ENCODE peak calls at places on chromosome 5, in five cellular contexts. D is breast epithelium, U is spleen, S is prostate gland, I is transverse colon. H is an unnamed sample. For H3K36me3, the result is how much of the 10 kb centered on the place peaks cover.

GRCh38 chr5:140556438-140556837 is 835 bp downstream of the SRA1 start:
- DNase-seq in D (no peak), U (no peak), S (no peak), I (no peak), H (no peak)

GRCh38 chr5:36199620-36200019 is 42.1 kb downstream of the NADK2 start:
- DNase-seq in D (no peak), U (no peak), S (no peak), I (no peak), H (no peak)

GRCh38 chr5:180599590-180599914 is 8.3 kb upstream of the SCGB3A1 start:
- DNase-seq in D (no peak), U (no peak), S (no peak), I (no peak), H (no peak)

GRCh38 chr5:67193479-67193878 is 3.1 kb downstream of the CD180 start:
- DNase-seq in D (no peak), U (no peak), S (no peak), I (no peak), H (no peak)

GRCh38 chr5:91409304-91409703 is 26.2 kb upstream of the ARRDC3 start:
- DNase-seq in D (no peak), U (no peak), S (no peak), I (no peak), H (no peak)

GRCh38 chr5:150801117-150801927 is 22.8 kb downstream of the SMIM3 start:
- DNase-seq in D (no peak), U (no peak), S (peak), I (peak), H (no peak)

GRCh38 chr5:37506241-37506640 is 127.1 kb downstream of the WDR70 start:
- DNase-seq in D (no peak), U (no peak), S (no peak), I (no peak), H (no peak)

GRCh38 chr5:95631991-95632675 is 12.2 kb downstream of the GPR150 start:
- DNase-seq in D (no peak), U (no peak), S (no peak), I (peak), H (no peak)

GRCh38 chr5:140075371-140075770 is 32.3 kb upstream of the NRG2 start:
- DNase-seq in D (no peak), U (no peak), S (no peak), I (no peak), H (no peak)

GRCh38 chr5:103472820-103473219 is 89.8 kb downstream of the NUDT12 start:
- DNase-seq in D (no peak), U (no peak), S (no peak), I (no peak), H (no peak)

GRCh38 chr5:122907238-122907637 is 61.8 kb downstream of the SNX24 start:
- DNase-seq in D (no peak), U (no peak), S (no peak), I (no peak), H (no peak)

GRCh38 chr5:55533806-55534435 is 843 bp downstream of the PLPP1 start:
- DNase-seq in D (no peak), U (no peak), S (peak), I (peak), H (no peak)

GRCh38 chr5:55530669-55531068 is 4.1 kb downstream of the PLPP1 start:
- DNase-seq in D (no peak), U (no peak), S (peak), I (no peak), H (no peak)

GRCh38 chr5:55535199-55535905 is 588 bp upstream of the PLPP1 start:
- DNase-seq in D (no peak), U (no peak), S (no peak), I (no peak), H (no peak)

GRCh38 chr5:55538621-55539020 is 3.9 kb upstream of the PLPP1 start:
- DNase-seq in D (no peak), U (no peak), S (no peak), I (no peak), H (no peak)

DNA sequence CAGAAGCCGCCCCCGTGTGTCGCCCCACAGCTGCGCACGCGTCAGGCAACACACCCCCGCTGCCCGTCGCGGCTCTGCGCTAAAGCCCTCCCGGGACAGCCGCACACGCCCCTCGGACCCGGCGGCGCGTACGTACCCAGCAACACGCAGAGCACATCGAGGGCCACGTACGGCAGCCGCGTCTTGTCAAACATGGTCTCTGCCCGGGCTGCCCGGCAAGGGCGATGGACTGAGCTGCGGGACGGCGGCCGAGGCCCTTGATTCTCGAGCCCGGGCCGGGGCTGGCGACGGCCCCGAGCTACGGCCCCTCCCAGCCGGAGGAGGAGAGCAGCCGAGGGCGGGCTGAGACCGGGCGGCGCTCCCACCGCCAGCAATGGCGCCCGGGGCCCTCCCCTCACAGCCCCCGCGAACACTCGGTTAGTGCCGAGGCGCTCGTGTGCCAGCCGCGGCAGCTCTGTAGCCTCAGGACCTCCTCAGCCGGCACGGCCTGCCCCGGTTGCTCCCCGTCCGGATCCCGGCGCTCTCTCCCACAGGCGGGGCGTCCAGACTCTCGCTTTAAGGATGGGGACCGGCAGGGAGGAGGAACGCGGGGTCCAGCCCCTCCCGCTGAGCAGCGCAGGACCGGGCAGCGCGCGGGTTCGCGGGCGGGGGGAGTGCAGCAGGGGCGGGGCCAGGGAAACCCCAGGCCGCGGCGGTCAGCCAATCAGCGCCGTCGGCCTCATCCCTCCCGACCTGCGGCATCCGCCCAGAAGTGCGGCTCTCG is at the start of gene PLPP1:
- DNase-seq in D (peak), U (peak), S (peak), I (peak), H (peak)
- TF ChIP-seq CTCF in D (no peak), U (no peak), S (no peak), I (no peak), H (no peak)

DNA sequence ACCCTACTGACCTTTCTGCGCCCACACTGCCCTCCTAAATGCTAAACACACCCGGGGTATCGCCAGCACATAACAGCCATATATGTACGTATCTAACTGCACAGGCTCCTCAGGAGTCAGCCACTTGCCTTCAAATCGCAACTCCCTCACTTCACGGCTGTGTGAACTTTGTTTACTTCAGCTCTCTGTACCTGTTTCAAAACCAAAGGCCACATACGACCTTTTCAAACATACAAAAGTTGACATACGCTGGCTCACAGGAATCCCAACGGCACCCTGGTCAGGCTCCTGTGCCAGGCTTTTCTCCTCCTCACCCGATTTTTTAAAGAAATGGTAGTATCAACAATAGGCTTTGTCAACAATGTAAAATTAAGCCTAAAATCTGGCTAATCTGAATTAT is 39.0 kb upstream of the ZNF622 start:
- DNase-seq in D (no peak), U (no peak), S (no peak), I (no peak), H (no peak)
- TF ChIP-seq POLR2A in D (no peak), U (no peak), S (no peak), I (no peak), H (no peak)

GRCh38 chr5:79983618-79984017 is 7.4 kb downstream of the MTX3 start:
- DNase-seq in D (no peak), U (no peak), S (no peak), I (no peak), H (no peak)

GRCh38 chr5:79984363-79984762 is 6.7 kb downstream of the MTX3 start:
- DNase-seq in D (no peak), U (no peak), S (no peak), I (no peak), H (no peak)

GRCh38 chr5:79990205-79990597 is 861 bp downstream of the MTX3 start:
- DNase-seq in D (no peak), U (no peak), S (no peak), I (no peak), H (no peak)

GRCh38 chr5:79985288-79985687 is 5.8 kb downstream of the MTX3 start:
- DNase-seq in D (no peak), U (no peak), S (no peak), I (no peak), H (no peak)

DNA sequence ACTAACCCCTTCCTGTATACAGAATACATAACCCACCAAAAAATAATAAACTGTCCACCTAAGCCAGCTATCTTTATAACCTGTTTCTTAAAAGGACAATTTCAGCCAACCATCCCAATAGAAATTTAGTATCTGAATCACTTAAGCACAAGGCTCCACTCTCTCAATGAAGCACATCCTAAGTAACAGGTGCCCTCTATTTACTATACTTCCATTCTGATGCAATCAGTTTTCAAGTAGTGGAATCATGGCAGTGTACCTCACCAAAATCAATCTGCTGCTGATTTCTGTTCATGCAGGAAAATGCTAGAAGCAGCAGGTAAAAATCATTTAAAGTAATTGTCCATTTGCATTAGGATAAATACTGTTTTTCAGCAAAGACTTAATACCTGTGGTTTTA is 4.8 kb downstream of the MTX3 start:
- DNase-seq in D (no peak), U (no peak), S (no peak), I (no peak), H (no peak)
- H3K36me3 ChIP-seq in D (under half), U (half or more), S (under half), I (under half), H (half or more)

GRCh38 chr5:7814816-7815215 is 36.1 kb downstream of the CFAP90 start:
- DNase-seq in D (no peak), U (no peak), S (no peak), I (no peak), H (no peak)

GRCh38 chr5:7813007-7813406 is 37.9 kb downstream of the CFAP90 start:
- DNase-seq in D (no peak), U (no peak), S (no peak), I (no peak), H (no peak)

GRCh38 chr5:7815757-7816534 is 35.0 kb downstream of the CFAP90 start:
- DNase-seq in D (peak), U (peak), S (peak), I (peak), H (no peak)

GRCh38 chr5:7813576-7813975 is 37.4 kb downstream of the CFAP90 start:
- DNase-seq in D (no peak), U (no peak), S (no peak), I (no peak), H (no peak)

GRCh38 chr5:7816535-7816901 is 34.4 kb downstream of the CFAP90 start:
- DNase-seq in D (no peak), U (no peak), S (no peak), I (no peak), H (no peak)
- TF ChIP-seq CTCF in D (no peak), U (no peak), S (no peak), I (no peak), H (no peak)

DNA sequence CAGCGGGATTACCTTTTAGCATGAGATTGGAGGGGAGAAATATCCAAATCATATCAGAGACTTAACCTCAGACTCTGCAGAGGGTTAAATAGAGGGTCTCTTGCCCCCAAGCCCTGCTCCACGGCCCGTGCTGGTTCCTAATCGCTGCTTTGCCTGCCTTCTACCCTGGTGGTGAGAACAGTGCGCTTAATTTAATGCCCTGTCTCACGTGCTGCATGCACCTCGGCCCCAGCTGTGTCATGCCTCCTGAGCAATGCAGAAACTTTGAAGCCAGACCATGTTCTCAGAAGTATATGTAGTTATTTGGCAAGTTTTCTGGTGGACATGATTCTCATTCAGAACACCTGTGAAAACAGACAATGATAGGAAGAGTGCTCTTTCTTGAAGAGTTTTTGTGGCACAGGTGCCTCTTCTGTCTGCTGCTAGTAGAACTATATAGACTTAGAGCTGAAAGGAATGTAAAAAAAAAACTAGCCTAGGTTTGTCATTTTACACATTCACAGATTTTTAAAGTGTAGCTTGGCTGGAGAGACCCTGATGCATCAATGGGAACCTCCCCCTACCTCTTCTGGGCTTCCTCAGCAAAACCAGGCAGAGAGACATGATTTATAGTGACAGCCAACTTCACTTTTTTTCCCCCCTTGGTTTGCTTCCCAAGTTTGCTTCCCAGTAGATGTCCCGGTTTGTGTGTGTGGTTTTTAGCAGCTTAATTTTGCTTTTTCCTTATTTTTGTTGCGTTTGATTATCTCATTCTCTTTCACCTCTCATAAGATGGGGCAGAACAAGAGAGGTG is 1.6 kb downstream of the OTULIN start:
- DNase-seq in D (no peak), U (peak), S (peak), I (peak), H (no peak)
- TF ChIP-seq POLR2A in D (no peak), U (no peak), S (no peak), I (no peak), H (no peak)

GRCh38 chr5:83527191-83527590 is 55.6 kb downstream of the VCAN start:
- DNase-seq in D (no peak), U (no peak), S (no peak), I (no peak), H (no peak)
- H3K36me3 ChIP-seq in D (under half), U (under half), S (under half), I (under half), H (under half)

GRCh38 chr5:177608243-177609075 is 8.5 kb downstream of the B4GALT7 start:
- DNase-seq in D (no peak), U (no peak), S (no peak), I (no peak), H (no peak)

GRCh38 chr5:177609076-177610059 is 9.4 kb downstream of the B4GALT7 start:
- DNase-seq in D (no peak), U (no peak), S (no peak), I (no peak), H (no peak)

GRCh38 chr5:177606071-177607051 is 6.4 kb downstream of the B4GALT7 start:
- DNase-seq in D (no peak), U (no peak), S (no peak), I (no peak), H (no peak)

GRCh38 chr5:177607115-177607451 is 7.2 kb downstream of the B4GALT7 start:
- DNase-seq in D (no peak), U (no peak), S (no peak), I (no peak), H (no peak)

DNA sequence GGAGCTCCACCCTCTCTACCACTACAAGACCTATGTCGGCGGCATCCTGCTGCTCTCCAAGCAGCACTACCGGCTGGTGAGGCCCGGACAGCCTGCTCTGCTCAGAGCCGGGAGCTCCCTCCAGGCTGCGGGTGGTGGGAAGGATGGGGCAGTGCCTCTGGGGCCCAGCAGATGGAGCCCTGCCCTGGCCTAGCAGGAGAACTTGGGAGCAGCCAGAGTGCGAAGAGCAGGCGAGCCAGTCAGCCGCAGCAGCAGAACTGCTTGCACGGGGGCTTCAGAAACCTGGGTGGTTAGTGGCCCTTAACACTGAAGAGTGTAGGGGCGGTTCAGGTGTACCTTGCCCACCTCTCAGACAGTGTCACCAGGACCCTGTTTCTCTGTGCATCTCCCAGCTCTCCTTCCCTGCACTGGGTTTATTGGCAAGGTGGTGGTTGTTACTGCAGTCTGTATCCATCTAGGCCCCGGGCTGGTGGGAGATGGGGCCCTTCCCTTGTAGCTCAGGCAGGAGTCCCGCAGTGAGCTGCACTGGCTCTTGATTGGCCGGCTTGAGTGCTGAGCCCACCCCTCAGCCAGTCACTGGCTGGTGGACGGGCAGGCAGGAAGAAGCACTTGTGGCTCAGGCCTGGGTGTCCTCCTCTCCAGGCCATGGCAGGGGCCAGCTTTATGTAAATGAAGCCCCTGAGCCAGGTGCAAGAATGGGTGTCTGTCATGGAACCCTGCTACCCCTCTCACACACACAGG is 7.7 kb downstream of the B4GALT7 start:
- DNase-seq in D (peak), U (peak), S (peak), I (peak), H (no peak)
- TF ChIP-seq CTCF in D (peak), U (peak), S (peak), I (peak), H (peak)

GRCh38 chr5:173890195-173890951 is 2.2 kb downstream of the CPEB4 start:
- DNase-seq in D (no peak), U (no peak), S (no peak), I (no peak), H (no peak)
- TF ChIP-seq POLR2A in D (no peak), U (no peak), S (no peak), I (no peak), H (no peak)

GRCh38 chr5:72195581-72195980 is 88.3 kb downstream of the MAP1B start:
- DNase-seq in D (no peak), U (no peak), S (no peak), I (no peak), H (no peak)
- H3K36me3 ChIP-seq in D (under half), U (under half), S (under half), I (under half), H (under half)

H was measured in esophagus squamous epithelium.